ENCODE peak calls at places on chromosomes 2 and 18, in seven cellular contexts. V, O, P, C, R, I and S are unnamed samples.

GRCh38 chr2:134359367-134360081 is 105.7 kb downstream of the MGAT5 start:
- DNase-seq in V (no peak), O (no peak), P (no peak), C (no peak), R (peak; percentile 68), I (peak; percentile 78), S (no peak)

GRCh38 chr2:40364143-40364903 is 87.6 kb downstream of the SLC8A1 start:
- DNase-seq in V (no peak), O (peak; percentile 73), P (no peak), C (no peak), R (no peak), I (no peak), S (no peak)

GRCh38 chr2:72965016-72965415 is 47.7 kb downstream of the EMX1 start:
- DNase-seq in V (no peak), O (no peak), P (no peak), C (no peak), R (no peak), I (no peak), S (no peak)

GRCh38 chr2:174694196-174694878 is 69.9 kb downstream of the CHRNA1 start:
- DNase-seq in V (no peak), O (no peak), P (no peak), C (no peak), R (no peak), I (no peak), S (no peak)

GRCh38 chr2:207143131-207143473 is 22.6 kb downstream of the KLF7 start:
- DNase-seq in V (no peak), O (no peak), P (no peak), C (no peak), R (no peak), I (no peak), S (no peak)

GRCh38 chr2:148619560-148620190 is 24.9 kb upstream of the EPC2 start:
- DNase-seq in V (no peak), O (no peak), P (no peak), C (no peak), R (no peak), I (no peak), S (no peak)

GRCh38 chr2:33442528-33443069 is 33.9 kb upstream of the RASGRP3 start:
- DNase-seq in V (no peak), O (peak; percentile 66), P (no peak), C (no peak), R (no peak), I (no peak), S (no peak)

GRCh38 chr2:14633451-14634211 is 1.1 kb downstream of the LRATD1 start:
- DNase-seq in V (peak; percentile 11), O (no peak), P (peak; percentile 31), C (no peak), R (peak; percentile 33), I (no peak), S (peak; percentile 24)

GRCh38 chr2:217466104-217466503 is 536.7 kb downstream of the TNS1 start:
- DNase-seq in V (no peak), O (no peak), P (no peak), C (no peak), R (no peak), I (no peak), S (no peak)

GRCh38 chr2:154697422-154698237 is 865 bp upstream of the KCNJ3 start:
- DNase-seq in V (peak; percentile 60), O (no peak), P (peak; percentile 17), C (no peak), R (peak; percentile 22), I (no peak), S (peak; percentile 41)

GRCh38 chr2:239905884-239906654 is 119.1 kb downstream of the NDUFA10 start:
- DNase-seq in V (no peak), O (no peak), P (no peak), C (no peak), R (no peak), I (no peak), S (no peak)

GRCh38 chr2:173062806-173063205 is 12.8 kb upstream of the MAP3K20 start:
- DNase-seq in V (no peak), O (peak; percentile 49), P (no peak), C (no peak), R (no peak), I (no peak), S (no peak)

GRCh38 chr2:217920879-217921603 is 81.8 kb downstream of the TNS1 start:
- DNase-seq in V (peak; percentile 64), O (no peak), P (no peak), C (no peak), R (no peak), I (no peak), S (no peak)

GRCh38 chr2:112150851-112151250 is 12.7 kb downstream of the FBLN7 start:
- DNase-seq in V (no peak), O (no peak), P (no peak), C (no peak), R (peak; percentile 13), I (no peak), S (no peak)

GRCh38 chr2:46942143-46942526 is 26.5 kb upstream of the MCFD2 start:
- DNase-seq in V (no peak), O (no peak), P (peak; percentile 73), C (peak; percentile 64), R (peak; percentile 68), I (peak; percentile 45), S (no peak)

GRCh38 chr2:17959356-17959755 is 80.9 kb downstream of the KCNS3 start:
- DNase-seq in V (no peak), O (no peak), P (no peak), C (no peak), R (no peak), I (no peak), S (no peak)
- TF ChIP-seq CTCF in V (no peak), O (no peak), P (no peak), C (no peak), R (no peak), I (no peak), S (no peak)

DNA sequence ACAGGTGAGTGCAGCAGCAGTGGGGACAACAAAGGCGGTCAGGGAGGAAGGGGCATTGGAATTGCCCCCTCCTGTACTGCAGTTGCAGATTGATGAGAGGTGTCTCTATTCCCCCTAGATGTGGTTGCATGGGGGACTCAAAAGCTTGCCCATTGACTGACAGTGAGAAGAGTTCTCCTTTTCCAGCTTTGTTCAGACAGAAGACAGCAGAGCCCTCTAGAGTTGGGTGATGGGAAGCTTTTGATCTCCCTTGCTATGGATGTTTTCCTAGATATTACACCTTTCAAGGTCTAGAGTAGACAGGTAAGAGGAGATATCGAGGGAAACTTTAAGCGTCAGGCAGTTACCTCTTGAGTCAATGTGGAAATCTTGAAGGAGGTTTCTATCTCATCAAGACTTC is 2.9 kb downstream of the PROKR1 start:
- DNase-seq in V (no peak), O (no peak), P (no peak), C (no peak), R (no peak), I (no peak), S (no peak)
- TF ChIP-seq CTCF in V (peak; percentile 16), O (peak; percentile 9), P (no peak), C (no peak), R (no peak), I (no peak), S (no peak)

DNA sequence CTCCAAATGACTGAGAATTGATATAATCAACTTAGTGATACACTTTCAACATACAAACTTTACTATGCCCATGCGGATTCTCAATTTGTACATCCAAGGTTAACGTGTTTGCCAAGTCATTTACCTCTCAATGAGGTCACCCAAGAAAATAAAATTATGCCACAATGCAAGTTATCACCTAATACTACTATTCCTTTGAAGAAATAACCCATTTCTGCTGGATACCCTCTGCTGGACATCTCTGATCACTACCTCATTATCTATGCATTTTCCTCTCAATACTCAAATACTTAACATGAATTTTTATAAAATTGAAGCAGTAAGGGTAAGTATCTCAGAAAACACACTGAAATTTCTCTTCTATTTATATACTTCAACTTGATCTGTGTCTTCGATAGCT is 12.7 kb downstream of the HNRNPLL start:
- DNase-seq in V (no peak), O (no peak), P (no peak), C (no peak), R (no peak), I (no peak), S (no peak)
- TF ChIP-seq CTCF in V (peak; percentile 35), O (peak; percentile 35), P (no peak), C (no peak), R (no peak), I (peak; percentile 46), S (peak; percentile 42)

GRCh38 chr18:56314396-56314795 is 324.0 kb downstream of the TXNL1 start:
- DNase-seq in V (no peak), O (peak; percentile 29), P (no peak), C (no peak), R (no peak), I (no peak), S (no peak)
- TF ChIP-seq CTCF in V (peak; percentile 14), O (no peak), P (no peak), C (no peak), R (no peak), I (no peak), S (no peak)

GRCh38 chr18:7170292-7170691 is 52.7 kb upstream of the LAMA1 start:
- DNase-seq in V (no peak), O (no peak), P (no peak), C (no peak), R (no peak), I (no peak), S (no peak)

GRCh38 chr18:7173216-7173615 is 55.6 kb upstream of the LAMA1 start:
- DNase-seq in V (no peak), O (no peak), P (no peak), C (no peak), R (no peak), I (no peak), S (no peak)

GRCh38 chr18:7172611-7173010 is 55.0 kb upstream of the LAMA1 start:
- DNase-seq in V (no peak), O (no peak), P (no peak), C (no peak), R (no peak), I (no peak), S (no peak)

GRCh38 chr18:7177131-7177744 is 53.7 kb upstream of the LRRC30 start:
- DNase-seq in V (peak; percentile 72), O (peak; percentile 84), P (peak; percentile 27), C (no peak), R (no peak), I (no peak), S (peak; percentile 32)

DNA sequence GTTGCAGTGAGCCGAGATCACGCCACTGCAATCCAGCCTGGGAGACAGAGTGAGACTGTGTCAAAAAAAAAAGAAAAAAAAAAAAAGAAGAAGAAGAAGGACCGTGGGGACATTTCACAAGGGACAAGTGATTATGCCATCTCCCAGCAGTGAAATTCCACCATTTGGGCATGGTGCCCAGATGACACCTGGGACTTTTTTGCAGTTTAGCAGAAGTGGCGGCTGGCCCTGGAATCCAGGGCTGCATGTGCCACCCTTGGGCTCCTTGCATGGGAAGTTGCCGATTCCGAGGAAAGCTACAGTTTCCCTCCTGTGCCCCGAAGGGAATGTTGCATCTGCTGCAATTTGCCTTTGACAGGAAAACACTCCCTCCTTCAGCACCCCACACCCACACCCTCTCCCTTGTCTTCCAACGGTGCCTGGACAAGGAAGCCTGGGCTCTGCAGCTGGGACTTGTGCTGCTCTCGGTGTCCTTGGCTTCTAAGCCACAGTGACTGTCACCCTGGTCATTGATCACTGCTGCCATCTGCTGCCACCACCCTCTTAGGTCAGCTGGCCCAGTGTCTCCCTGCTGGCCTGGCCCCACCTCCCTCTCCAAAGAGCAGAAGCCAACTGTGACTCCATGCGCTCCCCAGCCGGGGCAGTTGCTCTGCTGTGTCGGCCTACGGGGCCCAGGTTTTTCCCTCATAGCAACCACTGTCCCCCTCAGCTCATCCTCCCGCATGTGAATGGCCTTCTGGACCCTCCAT is 56.4 kb upstream of the LRRC30 start:
- DNase-seq in V (peak; percentile 28), O (peak; percentile 27), P (no peak), C (no peak), R (no peak), I (no peak), S (no peak)
- TF ChIP-seq CTCF in V (peak; percentile 22), O (no peak), P (no peak), C (no peak), R (no peak), I (no peak), S (no peak)